ENCODE peak calls at places on chromosomes 11 and 22, in nine cellular contexts. W is H9, P is B cell, R is body of pancreas, M is fibroblast of the aortic adventitia, X is BE2C, H is A549, U is dorsolateral prefrontal cortex, K is NB4. A is an unnamed sample.

GRCh38 chr11:34063061-34063795 is 11.7 kb downstream of the CAPRIN1 start:
- DNase-seq in W (no peak), P (no peak), R (no peak), M (peak; percentile 29), X (no peak), H (no peak), U (no peak), K (no peak), A (no peak)

GRCh38 chr11:129210831-129211181 is 18.7 kb upstream of the ARHGAP32 start:
- DNase-seq in W (no peak), P (no peak), R (peak; percentile 28), M (no peak), X (no peak), H (no peak), U (no peak), K (peak; percentile 47), A (no peak)

GRCh38 chr11:20909995-20910726 is 240.8 kb downstream of the NELL1 start:
- DNase-seq in W (no peak), P (no peak), R (no peak), M (no peak), X (peak; percentile 3), H (no peak), U (no peak), K (no peak), A (no peak)

GRCh38 chr22:47175151-47175760 is 412.8 kb downstream of the TBC1D22A start:
- DNase-seq in W (peak; percentile 19), P (no peak), R (peak; percentile 6), M (peak; percentile 74), X (no peak), H (no peak), U (no peak), K (no peak), A (no peak)

GRCh38 chr22:37243402-37244113 is 511 bp downstream of the RAC2 start:
- DNase-seq in W (no peak), P (no peak), R (no peak), M (no peak), X (no peak), H (no peak), U (no peak), K (peak; percentile 74), A (no peak)

GRCh38 chr22:47012589-47013365 is 250.3 kb downstream of the TBC1D22A start:
- DNase-seq in W (no peak), P (no peak), R (no peak), M (no peak), X (no peak), H (no peak), U (no peak), K (no peak), A (no peak)

GRCh38 chr22:49268924-49269323 is 558.7 kb downstream of the BRD1 start:
- DNase-seq in W (no peak), P (no peak), R (no peak), M (no peak), X (no peak), H (no peak), U (no peak), K (no peak), A (no peak)

GRCh38 chr11:118939948-118940598 is 14.3 kb upstream of the BCL9L start:
- DNase-seq in W (peak; percentile 62), P (no peak), R (no peak), M (no peak), X (peak; percentile 39), H (no peak), U (no peak), K (peak; percentile 94), A (no peak)

DNA sequence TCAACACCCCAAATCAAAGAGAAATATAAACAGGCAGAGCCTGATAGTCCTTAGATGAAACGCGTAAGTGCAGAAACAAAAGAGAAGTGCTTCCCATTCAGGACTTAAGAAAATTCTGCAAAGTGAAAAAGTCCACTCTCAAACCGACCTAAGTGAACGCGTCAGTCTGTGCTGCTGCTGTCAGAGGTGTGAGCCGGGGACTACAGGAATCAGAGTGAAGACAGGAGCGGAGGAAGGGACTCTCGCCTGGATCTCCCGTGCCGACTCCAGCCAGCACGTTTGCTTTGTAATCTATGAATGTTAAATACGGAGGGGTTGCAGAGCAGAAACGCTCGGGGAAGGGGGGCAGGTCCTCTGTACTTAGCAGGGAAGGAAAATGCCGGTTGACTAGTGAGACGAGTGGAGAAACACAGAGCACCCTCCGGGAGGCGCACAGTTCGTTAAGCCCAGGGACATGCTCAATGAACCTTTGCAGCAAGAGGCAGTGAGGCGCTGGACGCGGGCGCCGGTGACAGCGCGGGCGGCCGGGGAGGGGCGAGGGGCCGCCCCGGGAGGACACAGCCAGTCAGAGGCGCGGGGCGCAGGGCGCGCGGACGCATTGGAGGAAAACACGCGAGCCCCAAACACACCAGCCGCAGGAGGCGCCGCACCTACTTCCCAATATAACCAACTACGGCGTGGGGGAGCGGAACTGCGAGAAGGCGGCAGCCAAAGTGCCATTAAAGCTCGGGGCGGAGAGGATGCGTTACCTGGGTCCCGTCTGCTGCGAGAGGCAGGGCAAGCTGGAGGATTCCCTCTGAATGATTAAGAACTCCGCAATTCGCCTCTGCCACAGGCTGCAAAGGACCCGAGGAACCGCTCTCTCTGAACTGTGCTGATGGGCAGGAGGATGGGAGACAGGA is at the start of gene CNTN5:
- DNase-seq in W (peak; percentile 82), P (no peak), R (peak; percentile 62), M (no peak), X (peak; percentile 83), H (peak; percentile 15), U (peak; percentile 69), K (peak; percentile 3), A (peak; percentile 0)
- TF ChIP-seq CTCF in W (no peak), P (no peak), R (no peak), M (no peak), X (peak; percentile 28), H (no peak), U (no peak), K (no peak), A (no peak)

DNA sequence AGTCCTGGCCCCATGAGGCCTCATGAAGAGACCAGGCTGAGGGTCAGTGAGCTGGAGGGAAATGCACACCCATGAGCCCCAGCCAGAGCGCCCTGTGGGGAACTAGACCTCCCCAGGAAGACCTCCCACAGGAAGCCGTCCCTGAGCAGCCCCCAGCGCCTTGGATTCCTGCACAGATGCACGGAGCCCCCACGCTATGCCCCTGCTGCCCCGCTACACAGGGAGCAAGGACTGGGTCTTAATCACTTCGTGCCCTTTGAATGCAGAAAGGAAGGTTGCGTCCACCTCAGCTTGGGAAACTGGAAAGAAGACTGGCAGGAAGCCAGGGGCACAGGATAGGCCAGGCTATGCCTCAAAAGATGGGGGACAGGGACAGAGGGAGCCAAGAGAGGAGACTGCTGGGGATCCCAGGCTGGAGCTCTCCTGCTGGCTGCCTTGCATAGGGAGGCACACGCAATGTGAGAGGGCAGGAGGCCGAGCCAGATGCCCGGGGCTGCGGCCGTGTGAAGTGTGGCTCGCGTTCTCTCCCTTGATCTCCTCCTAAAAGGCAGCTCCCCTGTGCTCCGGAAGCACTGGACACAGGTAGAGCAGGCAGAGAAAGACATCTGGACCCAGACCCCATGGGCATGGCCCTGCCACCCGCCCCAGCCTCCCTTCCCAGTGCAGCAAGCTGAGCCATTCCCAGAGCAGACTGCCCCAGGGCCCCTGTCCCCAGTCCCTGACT is 32.8 kb downstream of the MACROD1 start:
- DNase-seq in W (no peak), P (no peak), R (no peak), M (no peak), X (no peak), H (no peak), U (no peak), K (no peak), A (no peak)
- TF ChIP-seq CTCF in W (no peak), P (no peak), R (no peak), M (no peak), X (no peak), H (no peak), U (no peak), K (no peak), A (no peak)

GRCh38 chr11:77068461-77069335 is 1.9 kb downstream of the CAPN5 start:
- DNase-seq in W (peak; percentile 20), P (peak; percentile 16), R (no peak), M (no peak), X (no peak), H (no peak), U (no peak), K (no peak), A (no peak)

GRCh38 chr11:77064648-77065217 is 2.0 kb upstream of the CAPN5 start:
- DNase-seq in W (no peak), P (peak; percentile 4), R (no peak), M (no peak), X (no peak), H (no peak), U (no peak), K (no peak), A (no peak)

GRCh38 chr11:77065878-77066228 is 918 bp upstream of the CAPN5 start:
- DNase-seq in W (peak; percentile 43), P (peak; percentile 30), R (peak; percentile 37), M (peak; percentile 64), X (no peak), H (no peak), U (no peak), K (peak; percentile 44), A (peak; percentile 53)

GRCh38 chr11:77067776-77068460 is 1.1 kb downstream of the CAPN5 start:
- DNase-seq in W (peak; percentile 27), P (peak; percentile 17), R (no peak), M (no peak), X (no peak), H (no peak), U (no peak), K (no peak), A (no peak)

DNA sequence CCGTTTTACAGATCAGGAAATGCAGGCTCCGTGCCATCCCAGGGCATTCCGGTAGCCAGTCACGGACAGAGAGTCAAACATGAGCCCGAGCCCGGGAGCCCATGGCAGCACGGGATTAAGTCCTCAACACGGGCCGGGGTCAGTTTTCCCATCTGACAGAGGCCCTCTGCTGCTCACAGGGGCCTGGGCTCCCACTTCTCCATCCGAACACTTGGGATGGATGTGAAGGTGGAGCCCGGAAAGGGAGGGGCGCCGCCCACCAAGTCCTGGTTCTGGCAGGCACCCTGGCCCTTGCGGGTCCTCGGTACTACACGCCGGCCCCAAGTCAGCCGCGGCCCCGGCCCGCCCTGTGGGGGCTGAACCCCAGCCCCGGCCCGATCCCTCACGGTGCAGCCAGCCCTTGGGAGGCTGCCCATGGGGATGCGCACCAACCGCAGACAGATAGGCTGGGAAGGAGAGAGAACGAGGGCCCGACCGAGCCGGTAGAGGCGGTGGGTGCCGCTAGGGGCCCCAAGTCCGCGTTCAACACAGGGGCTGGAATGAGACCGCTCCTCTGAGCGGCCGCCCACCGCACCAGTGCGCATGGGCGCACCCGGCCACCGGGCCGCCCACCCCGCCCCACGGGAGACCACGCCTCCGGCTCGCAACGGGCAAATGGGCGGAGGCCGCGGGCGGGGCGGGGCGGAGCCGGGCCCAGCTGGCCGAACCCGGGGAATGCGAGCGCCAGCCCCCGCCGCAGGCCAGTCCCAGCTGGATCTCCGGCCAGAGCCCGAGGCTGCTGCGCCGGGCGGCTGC is at the start of gene CAPN5:
- DNase-seq in W (peak; percentile 95), P (peak; percentile 99), R (peak; percentile 96), M (peak; percentile 89), X (peak; percentile 98), H (peak; percentile 89), U (peak; percentile 98), K (peak; percentile 93), A (peak; percentile 88)
- TF ChIP-seq CTCF in W (peak; percentile 62), P (no peak), R (peak; percentile 35), M (peak; percentile 48), X (peak; percentile 38), H (peak; percentile 38), U (peak; percentile 69), K (peak; percentile 36), A (peak; percentile 69)

GRCh38 chr11:125397421-125397820 is 98.6 kb downstream of the FEZ1 start:
- DNase-seq in W (no peak), P (no peak), R (no peak), M (no peak), X (no peak), H (no peak), U (no peak), K (no peak), A (no peak)

GRCh38 chr11:125390949-125391348 is 105.1 kb downstream of the FEZ1 start:
- DNase-seq in W (no peak), P (no peak), R (no peak), M (peak; percentile 94), X (no peak), H (no peak), U (no peak), K (no peak), A (peak; percentile 32)

GRCh38 chr11:125389339-125390166 is 106.5 kb downstream of the FEZ1 start:
- DNase-seq in W (no peak), P (no peak), R (no peak), M (no peak), X (no peak), H (no peak), U (no peak), K (no peak), A (no peak)

GRCh38 chr11:125394306-125394705 is 101.8 kb downstream of the FEZ1 start:
- DNase-seq in W (no peak), P (no peak), R (no peak), M (no peak), X (no peak), H (no peak), U (no peak), K (no peak), A (no peak)

DNA sequence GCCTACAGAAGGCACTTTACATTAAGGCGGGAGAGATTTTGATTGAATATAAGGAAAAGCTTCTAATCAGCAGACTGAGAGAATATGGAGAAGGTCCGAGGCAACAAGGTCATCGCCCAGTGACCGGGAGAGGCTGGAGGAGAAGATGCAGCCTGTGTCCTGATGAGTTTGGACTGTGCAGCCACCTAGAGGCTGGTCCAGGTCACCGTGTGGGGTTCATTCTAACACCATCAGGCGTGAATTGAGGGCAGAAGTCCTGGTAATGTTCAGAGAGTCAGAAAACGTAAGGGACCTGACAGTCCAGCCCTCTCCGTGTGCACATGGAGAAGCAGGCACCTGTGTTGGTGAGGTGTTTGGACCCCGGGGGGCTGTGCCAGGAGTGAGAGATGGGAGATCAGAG is 102.7 kb downstream of the FEZ1 start:
- DNase-seq in W (no peak), P (no peak), R (no peak), M (no peak), X (no peak), H (no peak), U (no peak), K (no peak), A (no peak)
- TF ChIP-seq CTCF in W (peak; percentile 24), P (no peak), R (no peak), M (no peak), X (peak; percentile 8), H (no peak), U (no peak), K (peak; percentile 13), A (no peak)